ENCODE peak calls at places on chromosomes 13 and 19, in ten cellular contexts. One of them, this sample, is unnamed.

GRCh38 chr19:47243776-47244547 is 12.4 kb upstream of the CCDC9 start:
- DNase-seq in ELR: peak; percentile 97
- DNase-seq in Karpas-422: peak; percentile 95
- DNase-seq in uterus: peak; percentile 94
- DNase-seq in mesenteric fat pad: peak; percentile 97
- DNase-seq in stromal cell of bone marrow: peak; percentile 92
- DNase-seq in Ammon's horn: peak; percentile 83
- DNase-seq in AG04449: peak; percentile 77
- DNase-seq in choroid plexus epithelial cell: peak; percentile 99
- DNase-seq in naive thymus-derived CD8-positive, alpha-beta T cell: peak; percentile 92
- DNase-seq in this sample: peak; percentile 95

GRCh38 chr13:101292711-101293110 is 123.6 kb downstream of the NALCN start:
- DNase-seq in ELR: no peak
- DNase-seq in Karpas-422: no peak
- DNase-seq in uterus: no peak
- DNase-seq in mesenteric fat pad: no peak
- DNase-seq in stromal cell of bone marrow: no peak
- DNase-seq in Ammon's horn: no peak
- DNase-seq in AG04449: no peak
- DNase-seq in choroid plexus epithelial cell: no peak
- DNase-seq in naive thymus-derived CD8-positive, alpha-beta T cell: no peak
- DNase-seq in this sample: no peak

GRCh38 chr19:1130801-1131717 is 27.3 kb downstream of the GPX4 start:
- DNase-seq in ELR: peak; percentile 31
- DNase-seq in Karpas-422: no peak
- DNase-seq in uterus: no peak
- DNase-seq in mesenteric fat pad: no peak
- DNase-seq in stromal cell of bone marrow: no peak
- DNase-seq in Ammon's horn: no peak
- DNase-seq in AG04449: no peak
- DNase-seq in choroid plexus epithelial cell: no peak
- DNase-seq in naive thymus-derived CD8-positive, alpha-beta T cell: no peak
- DNase-seq in this sample: no peak

GRCh38 chr19:49338691-49339363 is 3.6 kb downstream of the CD37 start:
- DNase-seq in ELR: peak; percentile 30
- DNase-seq in Karpas-422: peak; percentile 100
- DNase-seq in uterus: peak; percentile 75
- DNase-seq in mesenteric fat pad: peak; percentile 89
- DNase-seq in stromal cell of bone marrow: no peak
- DNase-seq in Ammon's horn: no peak
- DNase-seq in AG04449: no peak
- DNase-seq in choroid plexus epithelial cell: peak; percentile 66
- DNase-seq in naive thymus-derived CD8-positive, alpha-beta T cell: no peak
- DNase-seq in this sample: no peak

GRCh38 chr19:10419646-10420443 is 493 bp upstream of the PDE4A start:
- DNase-seq in ELR: peak; percentile 65
- DNase-seq in Karpas-422: peak; percentile 86
- DNase-seq in uterus: no peak
- DNase-seq in mesenteric fat pad: no peak
- DNase-seq in stromal cell of bone marrow: no peak
- DNase-seq in Ammon's horn: peak; percentile 60
- DNase-seq in AG04449: no peak
- DNase-seq in choroid plexus epithelial cell: peak; percentile 94
- DNase-seq in naive thymus-derived CD8-positive, alpha-beta T cell: peak; percentile 51
- DNase-seq in this sample: no peak

GRCh38 chr19:18091217-18091608 is 4.5 kb upstream of the IL12RB1 start:
- DNase-seq in ELR: no peak
- DNase-seq in Karpas-422: peak; percentile 84
- DNase-seq in uterus: no peak
- DNase-seq in mesenteric fat pad: no peak
- DNase-seq in stromal cell of bone marrow: no peak
- DNase-seq in Ammon's horn: peak; percentile 64
- DNase-seq in AG04449: no peak
- DNase-seq in choroid plexus epithelial cell: no peak
- DNase-seq in naive thymus-derived CD8-positive, alpha-beta T cell: peak; percentile 76
- DNase-seq in this sample: no peak

GRCh38 chr13:20219585-20219984 is 12.5 kb downstream of the GJB6 start:
- DNase-seq in ELR: no peak
- DNase-seq in Karpas-422: no peak
- DNase-seq in uterus: no peak
- DNase-seq in mesenteric fat pad: no peak
- DNase-seq in stromal cell of bone marrow: no peak
- DNase-seq in Ammon's horn: no peak
- DNase-seq in AG04449: no peak
- DNase-seq in choroid plexus epithelial cell: no peak
- DNase-seq in naive thymus-derived CD8-positive, alpha-beta T cell: no peak
- DNase-seq in this sample: no peak

GRCh38 chr13:110649551-110649950 is 34.2 kb downstream of the NAXD start:
- DNase-seq in ELR: no peak
- DNase-seq in Karpas-422: no peak
- DNase-seq in uterus: no peak
- DNase-seq in mesenteric fat pad: no peak
- DNase-seq in stromal cell of bone marrow: no peak
- DNase-seq in Ammon's horn: no peak
- DNase-seq in AG04449: no peak
- DNase-seq in choroid plexus epithelial cell: no peak
- DNase-seq in naive thymus-derived CD8-positive, alpha-beta T cell: no peak
- DNase-seq in this sample: no peak

GRCh38 chr13:93635687-93636086 is 409.1 kb downstream of the GPC6 start:
- DNase-seq in ELR: peak; percentile 0
- DNase-seq in Karpas-422: no peak
- DNase-seq in uterus: no peak
- DNase-seq in mesenteric fat pad: no peak
- DNase-seq in stromal cell of bone marrow: peak; percentile 90
- DNase-seq in Ammon's horn: no peak
- DNase-seq in AG04449: peak; percentile 42
- DNase-seq in choroid plexus epithelial cell: peak; percentile 63
- DNase-seq in naive thymus-derived CD8-positive, alpha-beta T cell: no peak
- DNase-seq in this sample: no peak

GRCh38 chr13:27971236-27971645 is 2.1 kb upstream of the CDX2 start:
- DNase-seq in ELR: no peak
- DNase-seq in Karpas-422: no peak
- DNase-seq in uterus: no peak
- DNase-seq in mesenteric fat pad: no peak
- DNase-seq in stromal cell of bone marrow: no peak
- DNase-seq in Ammon's horn: no peak
- DNase-seq in AG04449: no peak
- DNase-seq in choroid plexus epithelial cell: no peak
- DNase-seq in naive thymus-derived CD8-positive, alpha-beta T cell: no peak
- DNase-seq in this sample: no peak

GRCh38 chr19:13859361-13859880 is 17.5 kb upstream of the NANOS3 start:
- DNase-seq in ELR: peak; percentile 67
- DNase-seq in Karpas-422: no peak
- DNase-seq in uterus: no peak
- DNase-seq in mesenteric fat pad: no peak
- DNase-seq in stromal cell of bone marrow: no peak
- DNase-seq in Ammon's horn: no peak
- DNase-seq in AG04449: no peak
- DNase-seq in choroid plexus epithelial cell: peak; percentile 63
- DNase-seq in naive thymus-derived CD8-positive, alpha-beta T cell: no peak
- DNase-seq in this sample: no peak

GRCh38 chr13:91574756-91575155 is 176.3 kb downstream of the GPC5 start:
- DNase-seq in ELR: no peak
- DNase-seq in Karpas-422: no peak
- DNase-seq in uterus: no peak
- DNase-seq in mesenteric fat pad: no peak
- DNase-seq in stromal cell of bone marrow: no peak
- DNase-seq in Ammon's horn: peak; percentile 8
- DNase-seq in AG04449: no peak
- DNase-seq in choroid plexus epithelial cell: peak; percentile 28
- DNase-seq in naive thymus-derived CD8-positive, alpha-beta T cell: no peak
- DNase-seq in this sample: no peak

GRCh38 chr19:45428385-45429231 is 4.9 kb upstream of the ERCC1 start:
- DNase-seq in ELR: peak; percentile 67
- DNase-seq in Karpas-422: no peak
- DNase-seq in uterus: peak; percentile 70
- DNase-seq in mesenteric fat pad: no peak
- DNase-seq in stromal cell of bone marrow: no peak
- DNase-seq in Ammon's horn: no peak
- DNase-seq in AG04449: no peak
- DNase-seq in choroid plexus epithelial cell: peak; percentile 48
- DNase-seq in naive thymus-derived CD8-positive, alpha-beta T cell: no peak
- DNase-seq in this sample: no peak

GRCh38 chr13:99331881-99332293 is 24.7 kb upstream of the GPR183 start:
- DNase-seq in ELR: peak; percentile 35
- DNase-seq in Karpas-422: no peak
- DNase-seq in uterus: no peak
- DNase-seq in mesenteric fat pad: no peak
- DNase-seq in stromal cell of bone marrow: no peak
- DNase-seq in Ammon's horn: no peak
- DNase-seq in AG04449: no peak
- DNase-seq in choroid plexus epithelial cell: no peak
- DNase-seq in naive thymus-derived CD8-positive, alpha-beta T cell: no peak
- DNase-seq in this sample: no peak

GRCh38 chr13:39302855-39303254 is 264.6 kb downstream of the NHLRC3 start:
- DNase-seq in ELR: no peak
- DNase-seq in Karpas-422: no peak
- DNase-seq in uterus: no peak
- DNase-seq in mesenteric fat pad: no peak
- DNase-seq in stromal cell of bone marrow: no peak
- DNase-seq in Ammon's horn: no peak
- DNase-seq in AG04449: no peak
- DNase-seq in choroid plexus epithelial cell: no peak
- DNase-seq in naive thymus-derived CD8-positive, alpha-beta T cell: no peak
- DNase-seq in this sample: no peak

GRCh38 chr19:2327773-2328400 is 499 bp downstream of the LSM7 start:
- DNase-seq in ELR: peak; percentile 88
- DNase-seq in Karpas-422: peak; percentile 93
- DNase-seq in uterus: no peak
- DNase-seq in mesenteric fat pad: no peak
- DNase-seq in stromal cell of bone marrow: peak; percentile 67
- DNase-seq in Ammon's horn: peak; percentile 80
- DNase-seq in AG04449: peak; percentile 40
- DNase-seq in choroid plexus epithelial cell: peak; percentile 94
- DNase-seq in naive thymus-derived CD8-positive, alpha-beta T cell: peak; percentile 49
- DNase-seq in this sample: peak; percentile 66

GRCh38 chr19:40592170-40592569 is 9.0 kb upstream of the LTBP4 start:
- DNase-seq in ELR: peak; percentile 81
- DNase-seq in Karpas-422: peak; percentile 95
- DNase-seq in uterus: no peak
- DNase-seq in mesenteric fat pad: no peak
- DNase-seq in stromal cell of bone marrow: no peak
- DNase-seq in Ammon's horn: peak; percentile 50
- DNase-seq in AG04449: no peak
- DNase-seq in choroid plexus epithelial cell: peak; percentile 90
- DNase-seq in naive thymus-derived CD8-positive, alpha-beta T cell: no peak
- DNase-seq in this sample: no peak

GRCh38 chr19:6227941-6228325 is 51.8 kb downstream of the MLLT1 start:
- DNase-seq in ELR: no peak
- DNase-seq in Karpas-422: no peak
- DNase-seq in uterus: no peak
- DNase-seq in mesenteric fat pad: no peak
- DNase-seq in stromal cell of bone marrow: no peak
- DNase-seq in Ammon's horn: no peak
- DNase-seq in AG04449: no peak
- DNase-seq in choroid plexus epithelial cell: no peak
- DNase-seq in naive thymus-derived CD8-positive, alpha-beta T cell: no peak
- DNase-seq in this sample: no peak

GRCh38 chr19:4232614-4233281 is 3.4 kb downstream of the EBI3 start:
- DNase-seq in ELR: no peak
- DNase-seq in Karpas-422: no peak
- DNase-seq in uterus: no peak
- DNase-seq in mesenteric fat pad: no peak
- DNase-seq in stromal cell of bone marrow: no peak
- DNase-seq in Ammon's horn: no peak
- DNase-seq in AG04449: no peak
- DNase-seq in choroid plexus epithelial cell: no peak
- DNase-seq in naive thymus-derived CD8-positive, alpha-beta T cell: no peak
- DNase-seq in this sample: no peak

GRCh38 chr13:67043901-67044300 is 186.2 kb downstream of the PCDH9 start:
- DNase-seq in ELR: no peak
- DNase-seq in Karpas-422: no peak
- DNase-seq in uterus: no peak
- DNase-seq in mesenteric fat pad: no peak
- DNase-seq in stromal cell of bone marrow: no peak
- DNase-seq in Ammon's horn: no peak
- DNase-seq in AG04449: no peak
- DNase-seq in choroid plexus epithelial cell: peak; percentile 70
- DNase-seq in naive thymus-derived CD8-positive, alpha-beta T cell: no peak
- DNase-seq in this sample: no peak

GRCh38 chr19:16139752-16140151 is 3.7 kb upstream of the HSH2D start:
- DNase-seq in ELR: no peak
- DNase-seq in Karpas-422: no peak
- DNase-seq in uterus: no peak
- DNase-seq in mesenteric fat pad: no peak
- DNase-seq in stromal cell of bone marrow: no peak
- DNase-seq in Ammon's horn: no peak
- DNase-seq in AG04449: no peak
- DNase-seq in choroid plexus epithelial cell: no peak
- DNase-seq in naive thymus-derived CD8-positive, alpha-beta T cell: no peak
- DNase-seq in this sample: no peak

GRCh38 chr13:52850396-52851152 is 2.1 kb upstream of the PCDH8 start:
- DNase-seq in ELR: peak; percentile 32
- DNase-seq in Karpas-422: no peak
- DNase-seq in uterus: peak; percentile 56
- DNase-seq in mesenteric fat pad: no peak
- DNase-seq in stromal cell of bone marrow: peak; percentile 10
- DNase-seq in Ammon's horn: peak; percentile 71
- DNase-seq in AG04449: no peak
- DNase-seq in choroid plexus epithelial cell: peak; percentile 27
- DNase-seq in naive thymus-derived CD8-positive, alpha-beta T cell: no peak
- DNase-seq in this sample: no peak

GRCh38 chr13:25420161-25420560 is 48.4 kb downstream of the ATP8A2 start:
- DNase-seq in ELR: no peak
- DNase-seq in Karpas-422: no peak
- DNase-seq in uterus: no peak
- DNase-seq in mesenteric fat pad: no peak
- DNase-seq in stromal cell of bone marrow: no peak
- DNase-seq in Ammon's horn: no peak
- DNase-seq in AG04449: no peak
- DNase-seq in choroid plexus epithelial cell: no peak
- DNase-seq in naive thymus-derived CD8-positive, alpha-beta T cell: no peak
- DNase-seq in this sample: no peak

GRCh38 chr13:107450931-107451330 is 764.4 kb downstream of the LIG4 start:
- DNase-seq in ELR: peak; percentile 62
- DNase-seq in Karpas-422: no peak
- DNase-seq in uterus: no peak
- DNase-seq in mesenteric fat pad: no peak
- DNase-seq in stromal cell of bone marrow: peak; percentile 98
- DNase-seq in Ammon's horn: peak; percentile 11
- DNase-seq in AG04449: no peak
- DNase-seq in choroid plexus epithelial cell: peak; percentile 99
- DNase-seq in naive thymus-derived CD8-positive, alpha-beta T cell: no peak
- DNase-seq in this sample: peak; percentile 99

GRCh38 chr19:18590273-18591272 is 2.0 kb downstream of the REX1BD start:
- DNase-seq in ELR: peak; percentile 36
- DNase-seq in Karpas-422: peak; percentile 93
- DNase-seq in uterus: no peak
- DNase-seq in mesenteric fat pad: no peak
- DNase-seq in stromal cell of bone marrow: peak; percentile 31
- DNase-seq in Ammon's horn: peak; percentile 94
- DNase-seq in AG04449: no peak
- DNase-seq in choroid plexus epithelial cell: peak; percentile 87
- DNase-seq in naive thymus-derived CD8-positive, alpha-beta T cell: no peak
- DNase-seq in this sample: no peak

GRCh38 chr13:60494296-60494695 is 97.3 kb downstream of the TDRD3 start:
- DNase-seq in ELR: no peak
- DNase-seq in Karpas-422: no peak
- DNase-seq in uterus: no peak
- DNase-seq in mesenteric fat pad: no peak
- DNase-seq in stromal cell of bone marrow: no peak
- DNase-seq in Ammon's horn: no peak
- DNase-seq in AG04449: no peak
- DNase-seq in choroid plexus epithelial cell: no peak
- DNase-seq in naive thymus-derived CD8-positive, alpha-beta T cell: no peak
- DNase-seq in this sample: no peak

GRCh38 chr19:12194827-12195500 is 32.1 kb downstream of the ZNF136 start:
- DNase-seq in ELR: no peak
- DNase-seq in Karpas-422: no peak
- DNase-seq in uterus: peak; percentile 67
- DNase-seq in mesenteric fat pad: peak; percentile 92
- DNase-seq in stromal cell of bone marrow: peak; percentile 34
- DNase-seq in Ammon's horn: peak; percentile 96
- DNase-seq in AG04449: no peak
- DNase-seq in choroid plexus epithelial cell: peak; percentile 79
- DNase-seq in naive thymus-derived CD8-positive, alpha-beta T cell: peak; percentile 79
- DNase-seq in this sample: no peak

GRCh38 chr19:47003611-47003935 is 16.1 kb upstream of the NPAS1 start:
- DNase-seq in ELR: no peak
- DNase-seq in Karpas-422: no peak
- DNase-seq in uterus: no peak
- DNase-seq in mesenteric fat pad: no peak
- DNase-seq in stromal cell of bone marrow: no peak
- DNase-seq in Ammon's horn: no peak
- DNase-seq in AG04449: no peak
- DNase-seq in choroid plexus epithelial cell: no peak
- DNase-seq in naive thymus-derived CD8-positive, alpha-beta T cell: no peak
- DNase-seq in this sample: no peak

This sample was measured in pulmonary artery endothelial cell.